ENCODE peak calls at places on chromosomes 4 and X, in six cellular contexts. P is activated CD4-positive, alpha-beta T cell treated with anti-CD3 and anti-CD28 coated beads, Interleukin-2, amount 50 U/mL, for 48 hours; A is epithelial cell of esophagus; O is nephron progenitor cell; U is pancreas; V is NCI-H1694. B is an unnamed sample.

GRCh38 chrX:107629533-107629909 is 1.2 kb downstream of the PRPS1 start:
- DNase-seq in P (no peak), A (peak; percentile 10), O (no peak), U (no peak), V (peak; percentile 2), B (no peak)

GRCh38 chr4:168866635-168867034 is 143.4 kb downstream of the CBR4 start:
- DNase-seq in P (no peak), A (no peak), O (no peak), U (no peak), V (no peak), B (no peak)

GRCh38 chr4:2058264-2059033 is 678 bp upstream of the NAT8L start:
- DNase-seq in P (no peak), A (no peak), O (peak; percentile 59), U (peak; percentile 68), V (no peak), B (no peak)

GRCh38 chr4:83150563-83151330 is 36.2 kb upstream of the PLAC8 start:
- DNase-seq in P (no peak), A (peak; percentile 27), O (no peak), U (no peak), V (no peak), B (no peak)

GRCh38 chr4:175412161-175412560 is 399.9 kb downstream of the GPM6A start:
- DNase-seq in P (no peak), A (peak; percentile 60), O (no peak), U (no peak), V (no peak), B (no peak)

GRCh38 chr4:160142579-160142978 is 1039.7 kb downstream of the RAPGEF2 start:
- DNase-seq in P (no peak), A (no peak), O (no peak), U (no peak), V (no peak), B (no peak)

GRCh38 chr4:170090667-170091052 is 904 bp upstream of the AADAT start:
- DNase-seq in P (no peak), A (no peak), O (no peak), U (no peak), V (no peak), B (no peak)

GRCh38 chrX:148567779-148568178 is 67.4 kb downstream of the AFF2 start:
- DNase-seq in P (no peak), A (no peak), O (no peak), U (no peak), V (no peak), B (no peak)

GRCh38 chrX:5823861-5824260 is 404.8 kb downstream of the NLGN4X start:
- DNase-seq in P (no peak), A (no peak), O (peak; percentile 17), U (no peak), V (no peak), B (no peak)

GRCh38 chr4:128527356-128527755 is 239.7 kb upstream of the PGRMC2 start:
- DNase-seq in P (no peak), A (no peak), O (no peak), U (no peak), V (no peak), B (no peak)

GRCh38 chr4:172596206-172596605 is 572.4 kb upstream of the GALNT7 start:
- DNase-seq in P (no peak), A (no peak), O (no peak), U (no peak), V (no peak), B (no peak)

GRCh38 chr4:142567199-142567598 is 278.9 kb downstream of the INPP4B start:
- DNase-seq in P (peak; percentile 58), A (peak; percentile 40), O (no peak), U (no peak), V (no peak), B (no peak)

GRCh38 chr4:4428966-4429875 is 42.3 kb downstream of the NSG1 start:
- DNase-seq in P (no peak), A (no peak), O (no peak), U (no peak), V (peak; percentile 4), B (no peak)

GRCh38 chr4:155666701-155667537 is at the start of gene GUCY1A1:
- DNase-seq in P (peak; percentile 3), A (peak; percentile 47), O (peak; percentile 55), U (peak; percentile 80), V (no peak), B (peak; percentile 74)

GRCh38 chr4:89797117-89797516 is 39.8 kb downstream of the SNCA start:
- DNase-seq in P (no peak), A (peak; percentile 86), O (no peak), U (no peak), V (no peak), B (no peak)

GRCh38 chr4:7430965-7431695 is 3.6 kb downstream of the PSAPL1 start:
- DNase-seq in P (no peak), A (no peak), O (no peak), U (peak; percentile 53), V (no peak), B (peak; percentile 47)

GRCh38 chr4:8167815-8168214 is 9.2 kb upstream of the ABLIM2 start:
- DNase-seq in P (no peak), A (peak; percentile 23), O (no peak), U (no peak), V (no peak), B (no peak)

GRCh38 chrX:130165703-130166502 is at the start of gene AIFM1:
- DNase-seq in P (peak; percentile 85), A (peak; percentile 93), O (peak; percentile 89), U (peak; percentile 91), V (peak; percentile 88), B (peak; percentile 94)

GRCh38 chrX:12118134-12118533 is 20.1 kb upstream of the FRMPD4 start:
- DNase-seq in P (no peak), A (no peak), O (no peak), U (no peak), V (no peak), B (no peak)

GRCh38 chrX:32745323-32745722 is 466.0 kb downstream of the DMD start:
- DNase-seq in P (no peak), A (peak; percentile 24), O (no peak), U (no peak), V (no peak), B (no peak)

GRCh38 chrX:120426599-120426998 is 42.5 kb downstream of the LAMP2 start:
- DNase-seq in P (no peak), A (no peak), O (no peak), U (no peak), V (no peak), B (no peak)

GRCh38 chrX:57451426-57452020 is 140.3 kb upstream of the ZXDB start:
- DNase-seq in P (no peak), A (no peak), O (no peak), U (no peak), V (no peak), B (no peak)

GRCh38 chr4:146585761-146586333 is 52.8 kb upstream of the POU4F2 start:
- DNase-seq in P (no peak), A (peak; percentile 56), O (no peak), U (no peak), V (no peak), B (no peak)

GRCh38 chrX:151688695-151689094 is 6.6 kb upstream of the PRRG3 start:
- DNase-seq in P (no peak), A (no peak), O (no peak), U (no peak), V (no peak), B (no peak)